ENCODE peak calls at places on chromosomes 1 and 21, in eight cellular contexts. E is endothelial cell, S is amniotic stem cell, T is HCT116, X is mucosa of gallbladder, K is GF-D8, U is H1, B is aorta. J is an unnamed sample.

GRCh38 chr1:81114191-81114590 is 686.5 kb upstream of the ADGRL2 start:
- DNase-seq in E (no peak), S (no peak), T (no peak), X (no peak), K (no peak), U (peak), B (no peak), J (no peak)

GRCh38 chr1:114078116-114078515 is 75.6 kb downstream of the SYT6 start:
- DNase-seq in E (no peak), S (no peak), T (no peak), X (no peak), K (no peak), U (no peak), B (no peak), J (no peak)

GRCh38 chr21:27683292-27683691 is 716.4 kb upstream of the ADAMTS5 start:
- DNase-seq in E (no peak), S (no peak), T (no peak), X (no peak), K (no peak), U (no peak), B (no peak), J (no peak)

GRCh38 chr1:32204943-32205361 is 519 bp upstream of the IQCC start:
- DNase-seq in E (no peak), S (no peak), T (no peak), X (no peak), K (no peak), U (peak), B (no peak), J (no peak)

GRCh38 chr1:239421810-239422209 is 35.4 kb downstream of the CHRM3 start:
- DNase-seq in E (no peak), S (no peak), T (no peak), X (no peak), K (no peak), U (no peak), B (no peak), J (no peak)

GRCh38 chr1:1402081-1402900 is 3.2 kb upstream of the CCNL2 start:
- DNase-seq in E (peak), S (peak), T (peak), X (no peak), K (no peak), U (peak), B (no peak), J (no peak)

GRCh38 chr1:90876098-90876497 is 145.7 kb downstream of the ZNF644 start:
- DNase-seq in E (no peak), S (no peak), T (no peak), X (no peak), K (no peak), U (no peak), B (no peak), J (no peak)

GRCh38 chr1:45793942-45794604 is 9.3 kb upstream of the MAST2 start:
- DNase-seq in E (no peak), S (no peak), T (no peak), X (no peak), K (no peak), U (no peak), B (no peak), J (no peak)

GRCh38 chr1:21568809-21569385 is 59.7 kb downstream of the ALPL start:
- DNase-seq in E (no peak), S (no peak), T (no peak), X (no peak), K (no peak), U (no peak), B (peak), J (no peak)

GRCh38 chr1:76292418-76293184 is 218.1 kb downstream of the ST6GALNAC3 start:
- DNase-seq in E (no peak), S (no peak), T (no peak), X (no peak), K (no peak), U (no peak), B (no peak), J (no peak)

GRCh38 chr1:70063861-70064260 is 141.5 kb downstream of the LRRC40 start:
- DNase-seq in E (no peak), S (no peak), T (no peak), X (no peak), K (no peak), U (no peak), B (no peak), J (no peak)

GRCh38 chr1:116825400-116825734 is 71.1 kb downstream of the CD2 start:
- DNase-seq in E (no peak), S (no peak), T (no peak), X (no peak), K (no peak), U (no peak), B (no peak), J (no peak)

GRCh38 chr1:59695301-59695700 is 119.4 kb upstream of the HOOK1 start:
- DNase-seq in E (no peak), S (no peak), T (no peak), X (no peak), K (no peak), U (no peak), B (no peak), J (no peak)